ENCODE peak calls at places on chromosomes 5 and 9, in four cellular contexts. S is NCI-H2081; O is adrenal gland; G is stimulated activated CD8-positive, alpha-beta memory T cell treated with anti-CD3 and anti-CD28 coated beads, Interleukin-2, amount 100 ng/mL, for 48 hours. P is an unnamed sample.

GRCh38 chr5:93162201-93162654 is 418.8 kb downstream of the NR2F1-AS1 start:
- DNase-seq in S (peak), G (no peak), O (no peak), P (no peak)

GRCh38 chr9:127177221-127177620 is 54.8 kb upstream of the ANGPTL2 start:
- DNase-seq in S (no peak), O (no peak), G (no peak), P (no peak)

GRCh38 chr5:149039501-149039900 is 23.4 kb downstream of the SH3TC2 start:
- DNase-seq in O (no peak), S (no peak), G (no peak), P (no peak)

GRCh38 chr5:178121450-178122276 is 8.3 kb downstream of the N4BP3 start:
- DNase-seq in G (no peak), S (no peak), O (no peak), P (no peak)

GRCh38 chr5:41410737-41411136 is 99.7 kb downstream of the PLCXD3 start:
- DNase-seq in G (no peak), O (no peak), S (no peak), P (no peak)

GRCh38 chr9:24245988-24246387 is 299.7 kb downstream of the IZUMO3 start:
- DNase-seq in G (no peak), S (peak), O (no peak), P (no peak)

GRCh38 chr5:103393131-103393754 is 134.7 kb downstream of the MACIR start:
- DNase-seq in S (no peak), G (no peak), O (peak), P (no peak)

GRCh38 chr9:134243778-134244467 is 79.6 kb upstream of the RNU6ATAC start:
- DNase-seq in O (peak), S (no peak), G (no peak), P (no peak)

GRCh38 chr5:143775258-143775657 is 36.7 kb upstream of the HMHB1 start:
- DNase-seq in O (no peak), G (no peak), S (no peak), P (no peak)

GRCh38 chr5:125485003-125485641 is 738.7 kb upstream of the ZNF608 start:
- DNase-seq in O (peak), G (no peak), S (peak), P (no peak)

GRCh38 chr5:168978015-168978414 is 322.9 kb downstream of the SLIT3 start:
- DNase-seq in G (no peak), O (no peak), S (no peak), P (no peak)

GRCh38 chr5:60148356-60148755 is 254.8 kb upstream of the PDE4D start:
- DNase-seq in G (no peak), S (no peak), O (no peak), P (no peak)

GRCh38 chr9:72467766-72468738 is 53.4 kb upstream of the TMC1 start:
- DNase-seq in G (no peak), S (no peak), O (no peak), P (no peak)

GRCh38 chr9:128885798-128886197 is 3.9 kb downstream of the LRRC8A start:
- DNase-seq in O (no peak), G (no peak), S (no peak), P (no peak)

GRCh38 chr9:120735009-120735408 is 20.7 kb upstream of the MEGF9 start:
- DNase-seq in O (no peak), G (no peak), S (no peak), P (no peak)

GRCh38 chr5:55180016-55180415 is 7.0 kb upstream of the CDC20B start:
- DNase-seq in O (no peak), S (no peak), G (no peak), P (no peak)

GRCh38 chr5:88452820-88453219 is 184.2 kb upstream of the TMEM161B start:
- DNase-seq in O (no peak), S (no peak), G (no peak), P (no peak)

GRCh38 chr9:13900449-13900848 is 413.5 kb downstream of the NFIB start:
- DNase-seq in G (no peak), S (peak), O (peak), P (no peak)

GRCh38 chr5:143400541-143401252 is 2.8 kb downstream of the NR3C1 start:
- DNase-seq in S (peak), G (no peak), O (no peak), P (no peak)

GRCh38 chr5:126597156-126597555 is 2.1 kb upstream of the ALDH7A1 start:
- DNase-seq in G (no peak), S (no peak), O (no peak), P (no peak)

GRCh38 chr5:56516936-56517521 is 283.9 kb upstream of the ANKRD55 start:
- DNase-seq in S (no peak), G (no peak), O (peak), P (no peak)

GRCh38 chr5:116176124-116176523 is 91.3 kb downstream of the COMMD10 start:
- DNase-seq in O (no peak), S (no peak), G (no peak), P (no peak)

GRCh38 chr9:94603259-94603776 is 9.7 kb upstream of the FBP2 start:
- DNase-seq in O (peak), S (peak), G (peak), P (peak)

GRCh38 chr5:169302046-169302445 is 1.1 kb upstream of the SLIT3 start:
- DNase-seq in S (no peak), O (no peak), G (no peak), P (no peak)

GRCh38 chr9:130143279-130143893 is 28.8 kb upstream of the NCS1 start:
- DNase-seq in O (no peak), S (no peak), G (no peak), P (no peak)

GRCh38 chr5:132210944-132211343 is 16.7 kb downstream of the P4HA2 start:
- DNase-seq in G (no peak), S (no peak), O (no peak), P (no peak)

P was measured in GM12892.